ENCODE peak calls at places on chromosomes 5 and 9, in five cellular contexts. N, P, C, V and X are unnamed samples.

GRCh38 chr9:128321879-128322341 is 337 bp downstream of the TRUB2 start:
- DNase-seq in N (no peak), C (no peak), V (no peak), P (no peak), X (no peak)

GRCh38 chr9:6226696-6227095 is 11.1 kb downstream of the IL33 start:
- DNase-seq in P (no peak), C (no peak), N (no peak), V (no peak), X (no peak)

GRCh38 chr9:116875576-116875975 is 188.5 kb downstream of the TRIM32 start:
- DNase-seq in C (no peak), N (no peak), V (no peak), P (no peak), X (no peak)

GRCh38 chr5:142122116-142122515 is 13.5 kb downstream of the NDFIP1 start:
- DNase-seq in N (no peak), V (no peak), C (no peak), P (no peak), X (no peak)

GRCh38 chr5:6722015-6722414 is 8.8 kb downstream of the TENT4A start:
- DNase-seq in C (no peak), P (no peak), V (no peak), N (no peak), X (no peak)

GRCh38 chr9:79946718-79947117 is 375.0 kb downstream of the TLE4 start:
- DNase-seq in C (no peak), V (no peak), P (no peak), N (no peak), X (no peak)

GRCh38 chr9:116020801-116021200 is 132.8 kb upstream of the PAPPA start:
- DNase-seq in V (no peak), N (no peak), P (no peak), C (no peak), X (no peak)

GRCh38 chr9:98502976-98503325 is 205.8 kb downstream of the GABBR2 start:
- DNase-seq in N (no peak), V (no peak), P (no peak), C (no peak), X (no peak)

GRCh38 chr9:130286072-130286770 is 20.7 kb downstream of the HMCN2 start:
- DNase-seq in C (no peak), N (no peak), P (no peak), V (no peak), X (no peak)

GRCh38 chr9:133711428-133712220 is 26.5 kb downstream of the SARDH start:
- DNase-seq in N (no peak), P (no peak), C (no peak), V (no peak), X (no peak)

GRCh38 chr5:33401482-33402390 is 39.0 kb upstream of the TARS1 start:
- DNase-seq in C (no peak), V (no peak), P (no peak), N (no peak), X (no peak)

GRCh38 chr9:95077053-95077765 is 240.3 kb downstream of the FANCC start:
- DNase-seq in C (no peak), V (no peak), P (no peak), N (no peak), X (no peak)

GRCh38 chr9:95077766-95078382 is 239.6 kb downstream of the FANCC start:
- DNase-seq in P (no peak), C (no peak), N (no peak), V (no peak), X (no peak)

GRCh38 chr9:95078516-95078915 is 239.0 kb downstream of the FANCC start:
- DNase-seq in P (no peak), V (no peak), N (no peak), C (no peak), X (no peak)

GRCh38 chr9:95079461-95079860 is 238.0 kb downstream of the FANCC start:
- DNase-seq in V (no peak), C (no peak), N (no peak), P (no peak), X (no peak)

DNA sequence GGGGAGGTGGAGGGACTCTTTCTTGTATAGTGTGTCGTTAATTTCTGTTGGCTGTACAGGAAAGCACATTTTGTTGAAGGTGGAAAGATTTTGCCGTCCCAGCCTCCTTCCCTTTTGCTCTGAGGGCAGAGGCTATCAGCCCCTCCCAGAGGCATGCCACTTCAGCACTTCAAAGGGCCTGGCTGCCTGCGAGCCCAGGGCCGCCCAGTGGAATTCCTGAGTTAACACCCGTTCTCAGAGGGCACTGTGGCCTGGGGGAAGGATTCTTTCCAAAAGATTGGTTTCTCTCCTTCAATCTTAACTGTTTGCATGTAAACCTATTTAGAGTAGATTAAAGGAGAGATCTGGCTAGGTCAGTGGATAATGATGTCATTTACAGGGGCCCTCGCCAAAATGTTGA is 238.6 kb downstream of the FANCC start:
- DNase-seq in N (no peak), P (no peak), C (no peak), V (no peak), X (no peak)
- TF ChIP-seq REST in N (no peak), P (no peak), C (no peak), V (no peak), X (no peak)

GRCh38 chr5:158174918-158175663 is 316.1 kb upstream of the CLINT1 start:
- DNase-seq in P (peak; percentile 27), C (peak; percentile 54), V (peak; percentile 76), N (peak; percentile 32), X (peak; percentile 59)
- TF ChIP-seq GABPA in P (no peak), C (no peak), V (no peak), N (no peak), X (no peak)

GRCh38 chr9:33843312-33843950 is 26.5 kb downstream of the UBE2R2 start:
- DNase-seq in V (no peak), C (no peak), P (no peak), N (no peak), X (no peak)
- TF ChIP-seq REST in V (no peak), C (no peak), P (no peak), N (no peak), X (no peak)

GRCh38 chr5:34672196-34672595 is 16.1 kb downstream of the RAI14 start:
- DNase-seq in C (no peak), V (no peak), N (no peak), P (no peak), X (no peak)

GRCh38 chr5:34673463-34674125 is 17.5 kb downstream of the RAI14 start:
- DNase-seq in P (no peak), V (no peak), C (no peak), N (no peak), X (no peak)

GRCh38 chr5:34667705-34668104 is 11.6 kb downstream of the RAI14 start:
- DNase-seq in V (no peak), N (no peak), P (no peak), C (no peak), X (no peak)

GRCh38 chr5:34666392-34667080 is 10.4 kb downstream of the RAI14 start:
- DNase-seq in N (no peak), P (no peak), C (no peak), V (no peak), X (no peak)

GRCh38 chr5:34669931-34670516 is 13.9 kb downstream of the RAI14 start:
- DNase-seq in P (no peak), V (no peak), N (no peak), C (no peak), X (no peak)
- TF ChIP-seq GABPA in P (no peak), V (no peak), N (no peak), C (no peak), X (no peak)

GRCh38 chr5:13859285-13859684 is 85.2 kb downstream of the DNAH5 start:
- DNase-seq in N (no peak), C (no peak), V (no peak), P (no peak), X (no peak)

GRCh38 chr5:13865317-13865716 is 79.2 kb downstream of the DNAH5 start:
- DNase-seq in N (no peak), V (no peak), C (no peak), P (no peak), X (no peak)

DNA sequence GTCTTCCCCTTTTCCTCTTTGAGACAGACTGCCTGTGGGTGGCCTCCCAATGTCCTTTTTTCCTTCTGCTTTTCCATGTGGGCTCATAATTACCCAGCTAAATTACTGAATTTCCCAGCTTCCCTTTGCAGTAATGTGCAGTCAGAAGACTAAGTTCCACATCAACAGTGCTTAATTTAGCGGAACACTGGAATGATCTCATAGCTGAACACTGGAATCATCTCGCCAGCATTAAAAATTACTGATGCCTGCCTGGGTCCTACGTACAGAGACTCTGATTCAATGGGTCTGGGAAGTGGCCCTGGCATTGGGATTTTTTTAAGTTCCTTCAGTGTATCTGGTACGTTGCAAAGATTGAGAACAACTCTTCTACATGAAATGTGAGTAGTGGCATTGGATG is 84.3 kb downstream of the DNAH5 start:
- DNase-seq in P (no peak), N (no peak), C (no peak), V (no peak), X (no peak)
- TF ChIP-seq REST in P (no peak), N (no peak), C (no peak), V (no peak), X (no peak)

DNA sequence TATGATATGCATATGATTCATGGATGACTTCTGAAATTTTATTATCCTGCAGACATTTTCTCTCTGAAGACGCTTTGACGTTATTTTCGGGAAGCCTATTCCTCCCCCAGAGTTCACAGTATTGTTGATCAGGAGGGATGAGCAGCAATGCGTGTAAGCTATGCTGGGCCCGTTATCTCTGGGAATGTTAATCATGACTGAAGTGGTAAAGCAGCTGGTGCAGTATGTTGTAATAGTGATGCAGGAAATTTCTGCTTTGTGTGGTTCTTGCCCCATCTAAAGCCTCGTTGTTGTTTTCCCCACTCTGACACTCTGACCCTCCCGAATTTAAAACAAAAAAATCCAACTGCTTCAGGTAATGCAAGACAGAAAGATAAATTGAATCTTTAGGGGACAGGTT is 1797.8 kb upstream of the WWC1 start:
- DNase-seq in C (no peak), N (no peak), V (no peak), P (no peak), X (no peak)
- TF ChIP-seq GABPA in C (no peak), N (no peak), V (no peak), P (no peak), X (no peak)

DNA sequence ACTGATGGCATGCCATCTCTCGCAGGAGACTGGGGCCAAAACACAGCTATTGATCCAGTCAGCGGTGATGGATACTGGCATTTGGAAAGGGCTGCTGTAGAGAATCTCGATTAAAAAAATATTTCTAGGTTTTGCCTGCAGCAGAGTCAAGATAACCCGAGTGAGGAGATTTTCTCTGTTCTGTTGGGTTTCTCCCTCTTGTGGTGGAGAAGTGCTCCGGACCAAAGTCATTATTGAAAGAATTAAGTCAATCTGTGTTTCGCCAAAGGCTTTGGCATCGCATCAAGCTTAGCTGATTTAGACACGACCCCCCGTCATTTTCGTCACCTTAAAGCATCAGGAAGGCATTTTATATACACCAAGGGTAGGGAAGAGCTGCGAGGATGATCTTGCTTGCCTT is 97.2 kb upstream of the IRX2 start:
- DNase-seq in C (no peak), N (no peak), V (no peak), P (no peak), X (no peak)
- TF ChIP-seq REST in C (no peak), N (no peak), V (no peak), P (no peak), X (no peak)